ENCODE peak calls at places on chromosome 7, in four cellular contexts. Y, O, B and M are unnamed samples.

GRCh38 chr7:8305625-8306388 is 43.8 kb upstream of the ICA1 start:
- DNase-seq in B (no peak), Y (no peak), O (no peak), M (no peak)

GRCh38 chr7:99184468-99185225 is 23.3 kb downstream of the KPNA7 start:
- DNase-seq in B (no peak), Y (no peak), O (no peak), M (no peak)

GRCh38 chr7:42689626-42690025 is 222.2 kb downstream of the C7orf25 start:
- DNase-seq in B (no peak), O (no peak), Y (no peak), M (no peak)

GRCh38 chr7:130352335-130353074 is 7.9 kb downstream of the CPA5 start:
- DNase-seq in B (no peak), O (peak), Y (peak), M (no peak)

GRCh38 chr7:104272767-104273384 is 55.5 kb upstream of the LHFPL3 start:
- DNase-seq in O (peak), Y (peak), B (peak), M (no peak)

GRCh38 chr7:155452505-155453295 is 5.2 kb upstream of the EN2 start:
- DNase-seq in B (no peak), O (no peak), Y (no peak), M (no peak)

GRCh38 chr7:118286131-118286530 is 61.6 kb downstream of the ANKRD7 start:
- DNase-seq in B (no peak), Y (no peak), O (no peak), M (no peak)

GRCh38 chr7:128860158-128861073 is 2.2 kb upstream of the ATP6V1F start:
- DNase-seq in B (no peak), O (peak), Y (no peak), M (no peak)

GRCh38 chr7:74307738-74308505 is 18.7 kb downstream of the CLIP2 start:
- DNase-seq in B (no peak), Y (no peak), O (no peak), M (no peak)

GRCh38 chr7:93574646-93575554 is at the start of gene CALCR:
- DNase-seq in Y (no peak), O (no peak), B (no peak), M (no peak)

GRCh38 chr7:6480323-6480660 is 32.5 kb upstream of the DAGLB start:
- DNase-seq in B (no peak), O (no peak), Y (no peak), M (no peak)